ENCODE peak calls at places on chromosomes 3 and 15, in four cellular contexts. C, N, H and B are unnamed samples. For H3K9me3 and H3K4me1, the result is how much of the 10 kb centered on the place peaks cover.

GRCh38 chr3:66418432-66419052 is 82.3 kb downstream of the LRIG1 start:
- DNase-seq in H (no peak), N (no peak), C (peak), B (peak)

GRCh38 chr15:38853608-38854007 is 289.0 kb upstream of the RASGRP1 start:
- DNase-seq in C (no peak), H (peak), N (no peak), B (no peak)

GRCh38 chr15:39582286-39582976 is 1.6 kb downstream of the THBS1 start:
- DNase-seq in C (peak), N (peak), H (peak), B (peak)

GRCh38 chr3:128170866-128171516 is 17.7 kb downstream of the EEFSEC start:
- DNase-seq in N (peak), C (no peak), H (peak), B (no peak)

GRCh38 chr15:64122936-64123351 is 27.2 kb downstream of the SNX1 start:
- DNase-seq in N (no peak), C (no peak), H (no peak), B (no peak)

GRCh38 chr15:74829500-74829899 is 3.1 kb downstream of the CPLX3 start:
- DNase-seq in N (no peak), C (no peak), H (no peak), B (no peak)

GRCh38 chr3:141241248-141242034 is 9.8 kb downstream of the PXYLP1 start:
- DNase-seq in H (peak), C (peak), N (peak), B (no peak)

GRCh38 chr15:52337198-52337853 is 41.7 kb upstream of the MYO5C start:
- DNase-seq in H (no peak), N (no peak), C (no peak), B (no peak)

GRCh38 chr3:4722103-4722502 is 229.0 kb downstream of the ITPR1 start:
- DNase-seq in C (no peak), H (no peak), N (peak), B (peak)

GRCh38 chr15:97993310-97993738 is 32.8 kb downstream of the ARRDC4 start:
- DNase-seq in N (no peak), H (no peak), C (no peak), B (no peak)

GRCh38 chr3:149646181-149646766 is 11.6 kb downstream of the WWTR1 start:
- DNase-seq in H (no peak), C (no peak), N (no peak), B (no peak)

GRCh38 chr3:185820973-185821758 is 3.7 kb downstream of the IGF2BP2 start:
- DNase-seq in N (no peak), H (no peak), C (no peak), B (no peak)

GRCh38 chr3:10417849-10418248 is 87.5 kb downstream of the ATP2B2 start:
- DNase-seq in C (no peak), N (no peak), H (no peak), B (no peak)

GRCh38 chr15:25236861-25237155 is 202.0 kb downstream of the UBE3A start:
- DNase-seq in C (peak), H (no peak), N (no peak), B (no peak)

GRCh38 chr15:25236143-25236860 is 202.5 kb downstream of the UBE3A start:
- DNase-seq in H (no peak), C (peak), N (no peak), B (no peak)

GRCh38 chr15:25238716-25239470 is 199.9 kb downstream of the UBE3A start:
- DNase-seq in H (no peak), C (peak), N (peak), B (no peak)

GRCh38 chr15:25238126-25238525 is 200.7 kb downstream of the UBE3A start:
- DNase-seq in H (no peak), C (peak), N (peak), B (peak)

GRCh38 chr15:25237291-25237978 is 201.4 kb downstream of the UBE3A start:
- DNase-seq in H (no peak), C (peak), N (peak), B (no peak)
- H3K9me3 ChIP-seq in H (under half), C (under half), N (under half), B (under half)

GRCh38 chr15:73326157-73326556 is 42.6 kb downstream of the HCN4 start:
- DNase-seq in H (no peak), N (no peak), C (peak), B (no peak)
- H3K4me1 ChIP-seq in H (under half), N (under half), C (under half), B (under half)

GRCh38 chr15:96334017-96334704 is 3.7 kb downstream of the NR2F2 start:
- DNase-seq in H (peak), N (no peak), C (peak), B (no peak)

GRCh38 chr15:96336643-96337353 is 6.3 kb downstream of the NR2F2 start:
- DNase-seq in N (no peak), H (peak), C (no peak), B (no peak)

GRCh38 chr15:96334705-96335428 is 4.4 kb downstream of the NR2F2 start:
- DNase-seq in C (no peak), N (no peak), H (no peak), B (no peak)

GRCh38 chr15:96336045-96336642 is 5.6 kb downstream of the NR2F2 start:
- DNase-seq in C (no peak), H (no peak), N (no peak), B (no peak)

GRCh38 chr15:96335429-96335807 is 4.9 kb downstream of the NR2F2 start:
- DNase-seq in C (no peak), N (no peak), H (no peak), B (no peak)
- H3K4me3 ChIP-seq in C (peak), N (peak), H (peak), B (peak)

GRCh38 chr3:7346364-7346763 is 485.4 kb downstream of the GRM7 start:
- DNase-seq in C (no peak), N (no peak), H (no peak), B (no peak)

GRCh38 chr3:7340795-7341194 is 479.9 kb downstream of the GRM7 start:
- DNase-seq in H (no peak), N (no peak), C (no peak), B (peak)
- H3K9me3 ChIP-seq in H (under half), N (under half), C (under half), B (under half)

DNA sequence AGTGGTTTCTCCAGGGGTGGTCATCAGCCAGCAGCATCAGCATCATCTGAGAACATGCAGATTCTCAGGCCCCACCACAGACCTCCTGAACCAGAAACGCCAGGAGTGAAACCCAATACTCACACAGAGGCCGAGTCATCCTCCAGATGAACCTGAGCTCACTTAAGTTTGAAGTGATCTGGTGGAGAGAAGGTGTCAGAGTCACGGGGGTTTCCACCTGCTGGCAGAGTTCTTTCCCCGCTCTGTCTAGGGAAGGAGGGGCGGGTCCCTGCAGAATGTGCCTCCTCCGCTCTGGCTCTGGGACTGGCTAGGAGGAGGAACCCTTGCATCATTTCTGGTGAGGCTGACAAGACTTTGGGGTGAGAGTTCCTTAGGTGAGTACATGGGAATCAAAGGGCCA is 13.3 kb upstream of the KIF23 start:
- DNase-seq in H (peak), N (no peak), C (no peak), B (no peak)
- H3K4me1 ChIP-seq in H (under half), N (under half), C (under half), B (under half)

GRCh38 chr15:68495981-68496705 is 64.2 kb upstream of the ITGA11 start:
- DNase-seq in N (no peak), C (no peak), H (no peak), B (no peak)
- H3K4me3 ChIP-seq in N (no peak), C (no peak), H (no peak), B (no peak)

GRCh38 chr3:195010551-195011100 is 260.3 kb downstream of the XXYLT1 start:
- DNase-seq in N (no peak), C (no peak), H (peak), B (no peak)

GRCh38 chr3:195013411-195013810 is 257.5 kb downstream of the XXYLT1 start:
- DNase-seq in N (no peak), H (peak), C (no peak), B (no peak)

GRCh38 chr3:195011231-195011834 is 259.6 kb downstream of the XXYLT1 start:
- DNase-seq in N (no peak), H (peak), C (no peak), B (no peak)

GRCh38 chr3:195012571-195012970 is 258.4 kb downstream of the XXYLT1 start:
- DNase-seq in H (peak), N (no peak), C (no peak), B (peak)

GRCh38 chr3:195012100-195012499 is 258.9 kb downstream of the XXYLT1 start:
- DNase-seq in N (no peak), C (no peak), H (peak), B (no peak)
- H3K9me3 ChIP-seq in N (under half), C (under half), H (under half), B (under half)